ENCODE peak calls at places on chromosomes 6 and 20, in ten cellular contexts. One of them, this sample, is unnamed.

GRCh38 chr20:58636983-58637421 is 14.1 kb upstream of the STX16 start:
- DNase-seq in M059J: peak; percentile 12
- DNase-seq in AG08395: no peak
- DNase-seq in BJ: no peak
- DNase-seq in EL: no peak
- DNase-seq in SK-N-SH: no peak
- DNase-seq in NCI-H748 treated with DMSO at 0.1 percent for 48 hours: no peak
- DNase-seq in iris pigment epithelial cell: no peak
- DNase-seq in putamen: no peak
- DNase-seq in skeletal muscle cell: no peak
- DNase-seq in this sample: no peak

GRCh38 chr6:150711584-150712501 is 112.2 kb downstream of the PLEKHG1 start:
- DNase-seq in skeletal muscle cell: no peak
- DNase-seq in M059J: no peak
- DNase-seq in EL: no peak
- DNase-seq in SK-N-SH: no peak
- DNase-seq in NCI-H748 treated with DMSO at 0.1 percent for 48 hours: no peak
- DNase-seq in putamen: no peak
- DNase-seq in iris pigment epithelial cell: no peak
- DNase-seq in BJ: no peak
- DNase-seq in AG08395: no peak
- DNase-seq in this sample: peak; percentile 60

GRCh38 chr6:136326038-136326561 is 36.5 kb upstream of the BCLAF1 start:
- DNase-seq in skeletal muscle cell: no peak
- DNase-seq in AG08395: no peak
- DNase-seq in M059J: peak; percentile 50
- DNase-seq in iris pigment epithelial cell: peak; percentile 32
- DNase-seq in NCI-H748 treated with DMSO at 0.1 percent for 48 hours: no peak
- DNase-seq in SK-N-SH: peak; percentile 54
- DNase-seq in EL: peak; percentile 8
- DNase-seq in BJ: no peak
- DNase-seq in putamen: no peak
- DNase-seq in this sample: peak; percentile 61

GRCh38 chr6:156752666-156753301 is 24.4 kb upstream of the ARID1B start:
- DNase-seq in SK-N-SH: no peak
- DNase-seq in M059J: no peak
- DNase-seq in skeletal muscle cell: no peak
- DNase-seq in putamen: no peak
- DNase-seq in iris pigment epithelial cell: no peak
- DNase-seq in BJ: no peak
- DNase-seq in NCI-H748 treated with DMSO at 0.1 percent for 48 hours: no peak
- DNase-seq in AG08395: no peak
- DNase-seq in EL: no peak
- DNase-seq in this sample: no peak

GRCh38 chr6:130063806-130064205 is 45.4 kb downstream of the L3MBTL3 start:
- DNase-seq in M059J: no peak
- DNase-seq in NCI-H748 treated with DMSO at 0.1 percent for 48 hours: no peak
- DNase-seq in AG08395: no peak
- DNase-seq in iris pigment epithelial cell: no peak
- DNase-seq in EL: no peak
- DNase-seq in SK-N-SH: no peak
- DNase-seq in BJ: no peak
- DNase-seq in skeletal muscle cell: no peak
- DNase-seq in putamen: no peak
- DNase-seq in this sample: no peak

GRCh38 chr6:40810176-40810575 is 223.0 kb upstream of the LRFN2 start:
- DNase-seq in BJ: peak; percentile 20
- DNase-seq in SK-N-SH: no peak
- DNase-seq in iris pigment epithelial cell: no peak
- DNase-seq in NCI-H748 treated with DMSO at 0.1 percent for 48 hours: no peak
- DNase-seq in EL: peak; percentile 50
- DNase-seq in skeletal muscle cell: no peak
- DNase-seq in M059J: peak; percentile 78
- DNase-seq in AG08395: peak; percentile 58
- DNase-seq in putamen: no peak
- DNase-seq in this sample: no peak

GRCh38 chr6:102137859-102138258 is 744.4 kb downstream of the GRIK2 start:
- DNase-seq in skeletal muscle cell: no peak
- DNase-seq in NCI-H748 treated with DMSO at 0.1 percent for 48 hours: no peak
- DNase-seq in EL: no peak
- DNase-seq in BJ: no peak
- DNase-seq in putamen: no peak
- DNase-seq in iris pigment epithelial cell: no peak
- DNase-seq in M059J: no peak
- DNase-seq in SK-N-SH: no peak
- DNase-seq in AG08395: no peak
- DNase-seq in this sample: no peak

GRCh38 chr6:143993965-143994646 is 14.0 kb downstream of the PLAGL1 start:
- DNase-seq in NCI-H748 treated with DMSO at 0.1 percent for 48 hours: no peak
- DNase-seq in putamen: no peak
- DNase-seq in EL: no peak
- DNase-seq in skeletal muscle cell: no peak
- DNase-seq in AG08395: no peak
- DNase-seq in M059J: no peak
- DNase-seq in iris pigment epithelial cell: no peak
- DNase-seq in BJ: no peak
- DNase-seq in SK-N-SH: no peak
- DNase-seq in this sample: no peak

GRCh38 chr6:9138856-9139426 is 703.6 kb upstream of the SLC35B3 start:
- DNase-seq in NCI-H748 treated with DMSO at 0.1 percent for 48 hours: no peak
- DNase-seq in iris pigment epithelial cell: no peak
- DNase-seq in AG08395: peak; percentile 29
- DNase-seq in SK-N-SH: no peak
- DNase-seq in skeletal muscle cell: no peak
- DNase-seq in putamen: no peak
- DNase-seq in M059J: peak; percentile 55
- DNase-seq in EL: no peak
- DNase-seq in BJ: no peak
- DNase-seq in this sample: peak; percentile 37

GRCh38 chr6:2351807-2352431 is 106.5 kb upstream of the GMDS start:
- DNase-seq in EL: peak; percentile 68
- DNase-seq in SK-N-SH: no peak
- DNase-seq in BJ: peak; percentile 55
- DNase-seq in iris pigment epithelial cell: peak; percentile 84
- DNase-seq in M059J: no peak
- DNase-seq in putamen: no peak
- DNase-seq in AG08395: peak; percentile 55
- DNase-seq in NCI-H748 treated with DMSO at 0.1 percent for 48 hours: no peak
- DNase-seq in skeletal muscle cell: peak; percentile 31
- DNase-seq in this sample: no peak

GRCh38 chr6:131353106-131353505 is 217.8 kb downstream of the AKAP7 start:
- DNase-seq in iris pigment epithelial cell: no peak
- DNase-seq in putamen: no peak
- DNase-seq in SK-N-SH: no peak
- DNase-seq in AG08395: no peak
- DNase-seq in M059J: no peak
- DNase-seq in EL: no peak
- DNase-seq in BJ: no peak
- DNase-seq in NCI-H748 treated with DMSO at 0.1 percent for 48 hours: no peak
- DNase-seq in skeletal muscle cell: no peak
- DNase-seq in this sample: no peak

GRCh38 chr20:37990571-37991151 is 42.6 kb downstream of the TTI1 start:
- DNase-seq in BJ: peak; percentile 19
- DNase-seq in SK-N-SH: peak; percentile 67
- DNase-seq in iris pigment epithelial cell: peak; percentile 67
- DNase-seq in M059J: peak; percentile 97
- DNase-seq in AG08395: peak; percentile 83
- DNase-seq in EL: peak; percentile 72
- DNase-seq in NCI-H748 treated with DMSO at 0.1 percent for 48 hours: no peak
- DNase-seq in putamen: no peak
- DNase-seq in skeletal muscle cell: peak; percentile 33
- DNase-seq in this sample: peak; percentile 40

GRCh38 chr6:167975449-167975848 is 22.0 kb upstream of the KIF25 start:
- DNase-seq in AG08395: no peak
- DNase-seq in putamen: no peak
- DNase-seq in skeletal muscle cell: no peak
- DNase-seq in SK-N-SH: no peak
- DNase-seq in iris pigment epithelial cell: no peak
- DNase-seq in NCI-H748 treated with DMSO at 0.1 percent for 48 hours: no peak
- DNase-seq in BJ: no peak
- DNase-seq in M059J: no peak
- DNase-seq in EL: no peak
- DNase-seq in this sample: no peak

GRCh38 chr6:119350202-119351004 is 842 bp upstream of the MAN1A1 start:
- DNase-seq in M059J: peak; percentile 45
- DNase-seq in BJ: no peak
- DNase-seq in skeletal muscle cell: peak; percentile 39
- DNase-seq in AG08395: peak; percentile 32
- DNase-seq in iris pigment epithelial cell: peak; percentile 81
- DNase-seq in putamen: no peak
- DNase-seq in NCI-H748 treated with DMSO at 0.1 percent for 48 hours: peak; percentile 72
- DNase-seq in SK-N-SH: peak; percentile 15
- DNase-seq in EL: peak; percentile 37
- DNase-seq in this sample: no peak

GRCh38 chr20:53852025-53852424 is 218.4 kb downstream of the BCAS1 start:
- DNase-seq in M059J: no peak
- DNase-seq in putamen: no peak
- DNase-seq in iris pigment epithelial cell: no peak
- DNase-seq in EL: no peak
- DNase-seq in BJ: no peak
- DNase-seq in AG08395: no peak
- DNase-seq in SK-N-SH: no peak
- DNase-seq in NCI-H748 treated with DMSO at 0.1 percent for 48 hours: no peak
- DNase-seq in skeletal muscle cell: no peak
- DNase-seq in this sample: no peak

GRCh38 chr6:24251339-24251738 is 106.5 kb downstream of the DCDC2 start:
- DNase-seq in iris pigment epithelial cell: no peak
- DNase-seq in BJ: no peak
- DNase-seq in SK-N-SH: no peak
- DNase-seq in putamen: no peak
- DNase-seq in skeletal muscle cell: no peak
- DNase-seq in AG08395: no peak
- DNase-seq in EL: no peak
- DNase-seq in M059J: no peak
- DNase-seq in NCI-H748 treated with DMSO at 0.1 percent for 48 hours: no peak
- DNase-seq in this sample: no peak

GRCh38 chr6:28922841-28923317 is 906 bp downstream of the TRIM27 start:
- DNase-seq in skeletal muscle cell: no peak
- DNase-seq in SK-N-SH: peak; percentile 68
- DNase-seq in AG08395: peak; percentile 28
- DNase-seq in BJ: no peak
- DNase-seq in EL: peak; percentile 53
- DNase-seq in putamen: peak; percentile 18
- DNase-seq in iris pigment epithelial cell: peak; percentile 44
- DNase-seq in M059J: peak; percentile 58
- DNase-seq in NCI-H748 treated with DMSO at 0.1 percent for 48 hours: peak; percentile 53
- DNase-seq in this sample: peak; percentile 40

GRCh38 chr6:51902261-51902764 is 185.1 kb downstream of the PKHD1 start:
- DNase-seq in putamen: no peak
- DNase-seq in EL: no peak
- DNase-seq in iris pigment epithelial cell: no peak
- DNase-seq in SK-N-SH: peak; percentile 17
- DNase-seq in BJ: no peak
- DNase-seq in M059J: no peak
- DNase-seq in skeletal muscle cell: no peak
- DNase-seq in AG08395: no peak
- DNase-seq in NCI-H748 treated with DMSO at 0.1 percent for 48 hours: no peak
- DNase-seq in this sample: no peak

This sample was measured in Ammon's horn.